ENCODE peak calls at places on chromosome 9, in nine cellular contexts. T, O, L, I, V, Z, R, S and P are unnamed samples.

GRCh38 chr9:110370316-110370715 is 32.7 kb upstream of the TXNDC8 start:
- DNase-seq in O (no peak), T (no peak), I (peak; percentile 24), S (no peak), L (no peak), Z (no peak), R (peak; percentile 15), V (no peak), P (no peak)

GRCh38 chr9:134565316-134565915 is 76.2 kb upstream of the COL5A1 start:
- DNase-seq in R (peak; percentile 39), T (no peak), S (no peak), O (no peak), L (no peak), Z (no peak), V (no peak), I (no peak), P (no peak)

GRCh38 chr9:113957778-113958430 is 81.8 kb downstream of the ZNF618 start:
- DNase-seq in L (no peak), S (no peak), Z (peak; percentile 69), V (no peak), T (no peak), R (peak; percentile 86), O (no peak), I (peak; percentile 71), P (no peak)

GRCh38 chr9:128940946-128941755 is 6.3 kb downstream of the DOLK start:
- DNase-seq in V (no peak), S (no peak), I (no peak), L (no peak), T (no peak), O (no peak), R (no peak), Z (no peak), P (peak; percentile 60)

GRCh38 chr9:81955625-81956024 is 12.3 kb downstream of the SPATA31D3 start:
- DNase-seq in S (no peak), O (no peak), Z (no peak), I (no peak), R (no peak), V (no peak), L (no peak), T (no peak), P (no peak)

GRCh38 chr9:76215066-76215465 is 179.2 kb downstream of the RFK start:
- DNase-seq in R (peak; percentile 76), S (no peak), V (no peak), T (no peak), L (no peak), I (peak; percentile 19), Z (peak; percentile 57), O (no peak), P (no peak)

GRCh38 chr9:17810728-17811634 is 232.1 kb downstream of the SH3GL2 start:
- DNase-seq in O (peak; percentile 5), S (peak; percentile 27), V (peak; percentile 44), T (peak; percentile 34), R (peak; percentile 55), Z (peak; percentile 46), L (no peak), I (peak; percentile 8), P (no peak)

GRCh38 chr9:96164268-96164683 is 137.7 kb downstream of the HSD17B3 start:
- DNase-seq in T (no peak), L (no peak), S (no peak), I (no peak), O (no peak), Z (no peak), R (no peak), V (no peak), P (no peak)

GRCh38 chr9:92790542-92791527 is 26.2 kb upstream of the BICD2 start:
- DNase-seq in V (peak; percentile 85), Z (peak; percentile 77), R (peak; percentile 80), L (no peak), O (peak; percentile 68), S (peak; percentile 65), T (peak; percentile 73), I (peak; percentile 16), P (no peak)

GRCh38 chr9:3585616-3586015 is 59.8 kb upstream of the RFX3 start:
- DNase-seq in O (no peak), Z (no peak), L (no peak), R (no peak), S (no peak), V (no peak), I (no peak), T (no peak), P (no peak)

GRCh38 chr9:36136277-36136893 is at the start of gene GLIPR2:
- DNase-seq in V (peak; percentile 86), R (peak; percentile 57), S (peak; percentile 80), I (no peak), T (peak; percentile 72), O (peak; percentile 76), Z (peak; percentile 96), L (no peak), P (no peak)

GRCh38 chr9:12961276-12961809 is 186.5 kb downstream of the LURAP1L start:
- DNase-seq in S (no peak), I (no peak), O (no peak), T (no peak), L (no peak), V (no peak), R (no peak), Z (no peak), P (no peak)

GRCh38 chr9:116154334-116154975 is 864 bp downstream of the PAPPA start:
- DNase-seq in T (no peak), S (no peak), I (no peak), Z (no peak), L (no peak), O (no peak), V (no peak), R (no peak), P (no peak)

GRCh38 chr9:111438576-111439235 is 45.5 kb downstream of the ECPAS start:
- DNase-seq in R (peak; percentile 35), Z (no peak), T (no peak), S (no peak), L (no peak), I (no peak), O (no peak), V (no peak), P (no peak)

GRCh38 chr9:95570150-95570549 is 53.4 kb upstream of the PTCH1 start:
- DNase-seq in I (peak; percentile 20), T (no peak), O (no peak), R (peak; percentile 18), L (no peak), S (no peak), Z (peak; percentile 69), V (no peak), P (no peak)

GRCh38 chr9:33139421-33140228 is 27.5 kb downstream of the B4GALT1 start:
- DNase-seq in T (no peak), I (peak; percentile 70), R (peak; percentile 97), S (no peak), L (peak; percentile 22), V (no peak), O (no peak), Z (peak; percentile 74), P (no peak)